ENCODE peak calls at places on chromosomes 11 and 22, in four cellular contexts. F is BE2C, N is left lung, V is cardiac fibroblast. T is an unnamed sample.

GRCh38 chr11:119728651-119729580 is at the start of gene NECTIN1:
- DNase-seq in F (peak), N (peak), V (peak), T (peak)

GRCh38 chr22:43152355-43153071 is 1.2 kb downstream of the TSPO start:
- DNase-seq in V (peak), F (peak), N (peak), T (no peak)

GRCh38 chr11:13970986-13971385 is 8.5 kb downstream of the SPON1 start:
- DNase-seq in F (no peak), V (peak), N (peak), T (no peak)

GRCh38 chr22:48236261-48236660 is 1473.8 kb downstream of the TBC1D22A start:
- DNase-seq in N (no peak), V (no peak), F (no peak), T (no peak)

GRCh38 chr11:93089474-93090102 is 108.2 kb downstream of the SLC36A4 start:
- DNase-seq in N (no peak), F (peak), V (peak), T (no peak)

GRCh38 chr11:69153661-69154060 is 2.1 kb upstream of the SMIM38 start:
- DNase-seq in V (no peak), F (no peak), N (no peak), T (no peak)

GRCh38 chr22:33697640-33698039 is 222.6 kb downstream of the LARGE1 start:
- DNase-seq in V (no peak), F (no peak), N (no peak), T (no peak)

GRCh38 chr11:16117989-16118810 is 238.1 kb downstream of the SOX6 start:
- DNase-seq in N (no peak), F (no peak), V (no peak), T (no peak)

GRCh38 chr11:69642549-69642912 is 1.6 kb downstream of the CCND1 start:
- DNase-seq in N (peak), V (no peak), F (no peak), T (peak)

GRCh38 chr11:86047275-86047991 is 21.5 kb downstream of the PICALM start:
- DNase-seq in V (peak), F (no peak), N (no peak), T (no peak)

GRCh38 chr22:23591203-23591791 is 11.2 kb upstream of the IGLL1 start:
- DNase-seq in N (no peak), F (peak), V (peak), T (peak)

GRCh38 chr22:40499187-40499753 is 128.9 kb downstream of the SGSM3 start:
- DNase-seq in F (peak), V (peak), N (no peak), T (no peak)

GRCh38 chr11:16792426-16792825 is 54.0 kb downstream of the C11orf58 start:
- DNase-seq in F (no peak), N (no peak), V (peak), T (no peak)

GRCh38 chr22:47813661-47814060 is 1051.2 kb downstream of the TBC1D22A start:
- DNase-seq in F (no peak), V (no peak), N (no peak), T (no peak)

GRCh38 chr11:125446279-125446678 is 49.8 kb downstream of the FEZ1 start:
- DNase-seq in V (no peak), N (no peak), F (no peak), T (no peak)

GRCh38 chr11:4095509-4096230 is 1.1 kb downstream of the RRM1 start:
- DNase-seq in V (peak), F (no peak), N (no peak), T (no peak)

GRCh38 chr11:69910519-69911309 is 91.5 kb upstream of the FGF3 start:
- DNase-seq in V (no peak), N (peak), F (peak), T (no peak)

GRCh38 chr11:47714554-47715081 is 551 bp downstream of the AGBL2 start:
- DNase-seq in V (peak), N (no peak), F (no peak), T (no peak)

GRCh38 chr11:83021780-83022125 is 49.9 kb downstream of the RAB30 start:
- DNase-seq in V (no peak), N (no peak), F (no peak), T (no peak)

GRCh38 chr11:10042699-10043098 is 251.3 kb downstream of the SBF2 start:
- DNase-seq in V (no peak), F (no peak), N (peak), T (no peak)

GRCh38 chr11:57432017-57432590 is 5.2 kb upstream of the SLC43A3 start:
- DNase-seq in N (no peak), F (no peak), V (no peak), T (no peak)

GRCh38 chr22:42684462-42685195 is 35.4 kb upstream of the CYB5R3 start:
- DNase-seq in F (no peak), N (no peak), V (peak), T (no peak)

GRCh38 chr11:111269146-111269868 is 23.8 kb downstream of the POU2AF2 start:
- DNase-seq in N (no peak), F (no peak), V (peak), T (no peak)

GRCh38 chr11:81574301-81574700 is 1159.4 kb downstream of the FAM181B start:
- DNase-seq in F (no peak), V (no peak), N (no peak), T (no peak)

GRCh38 chr11:6703247-6704063 is 20.3 kb upstream of the MRPL17 start:
- DNase-seq in N (no peak), F (peak), V (peak), T (peak)

GRCh38 chr11:47186076-47186936 is at the start of gene PACSIN3:
- DNase-seq in N (peak), V (peak), F (peak), T (peak)

GRCh38 chr22:19766506-19767426 is 6.2 kb downstream of the TBX1 start:
- DNase-seq in N (peak), F (no peak), V (no peak), T (peak)

GRCh38 chr11:59767212-59767611 is 12.0 kb downstream of the STX3 start:
- DNase-seq in N (no peak), F (no peak), V (no peak), T (no peak)

GRCh38 chr11:30567148-30567547 is 19.0 kb downstream of the MPPED2 start:
- DNase-seq in F (no peak), V (no peak), N (no peak), T (no peak)

GRCh38 chr11:70174846-70175764 is 28.0 kb upstream of the FADD start:
- DNase-seq in V (no peak), N (peak), F (no peak), T (peak)

GRCh38 chr22:41571786-41572185 is 11.0 kb downstream of the CSDC2 start:
- DNase-seq in V (no peak), F (no peak), N (no peak), T (no peak)

GRCh38 chr22:27625769-27626674 is 175.5 kb downstream of the MN1 start:
- DNase-seq in N (no peak), V (no peak), F (no peak), T (no peak)

GRCh38 chr11:2186669-2187266 is 15.2 kb upstream of the TH start:
- DNase-seq in F (peak), V (peak), N (no peak), T (peak)
- TF ChIP-seq CTCF in F (peak), V (peak), N (peak), T (peak)

GRCh38 chr11:54558919-54559318 is 44.9 kb downstream of the OR4C46 start:
- DNase-seq in N (no peak), F (peak), V (no peak), T (no peak)
- TF ChIP-seq CTCF in N (no peak), F (peak), V (no peak), T (no peak)

GRCh38 chr11:897226-898159 is 13.1 kb downstream of the CHID1 start:
- DNase-seq in F (no peak), N (no peak), V (no peak), T (no peak)
- TF ChIP-seq CTCF in F (no peak), N (no peak), V (no peak), T (no peak)

DNA sequence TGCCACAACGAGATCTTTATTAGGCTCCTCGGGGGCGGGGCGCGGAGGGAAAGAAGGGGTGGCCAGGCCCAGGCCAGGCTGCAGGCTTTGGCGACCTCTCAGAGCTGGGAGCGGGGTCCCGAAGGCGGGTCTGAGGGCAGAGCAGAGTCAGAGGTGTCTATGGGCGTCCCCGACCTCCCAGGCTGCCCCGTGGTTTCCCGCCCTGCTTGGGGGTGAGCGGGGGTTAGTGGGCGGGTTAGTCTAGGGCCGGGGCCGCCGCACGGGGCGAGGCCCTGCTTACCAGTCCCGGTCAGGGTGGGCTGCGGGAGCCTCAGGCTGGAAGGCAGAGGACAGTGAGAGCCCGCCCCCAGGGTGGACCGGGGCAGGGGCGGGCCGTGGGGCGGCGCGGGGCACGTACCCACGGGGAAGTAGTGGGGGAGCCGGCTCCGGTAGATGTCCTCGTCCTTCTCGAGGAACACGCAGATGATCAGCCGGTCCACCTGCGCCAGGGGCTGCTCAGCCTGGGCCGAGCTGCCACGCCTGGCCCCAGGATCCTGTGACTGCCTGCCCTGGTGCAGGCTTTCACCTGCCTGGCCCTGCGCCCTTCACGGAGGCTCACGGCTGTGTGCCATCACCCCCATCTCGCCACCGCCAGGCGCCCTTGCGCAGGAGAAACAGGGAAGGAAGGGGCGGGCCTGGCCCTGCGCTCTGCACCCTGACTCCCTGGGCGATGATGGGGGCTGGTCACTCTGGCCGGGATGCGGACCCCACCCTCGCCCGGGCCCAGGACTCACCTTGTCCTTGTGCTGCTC is 12.5 kb downstream of the OTUB1 start:
- DNase-seq in V (no peak), N (peak), F (no peak), T (peak)
- TF ChIP-seq CTCF in V (no peak), N (no peak), F (no peak), T (no peak)

GRCh38 chr11:133243832-133244231 is 288.5 kb downstream of the OPCML start:
- DNase-seq in F (no peak), V (no peak), N (no peak), T (no peak)
- TF ChIP-seq CTCF in F (no peak), V (no peak), N (no peak), T (peak)

GRCh38 chr11:76860539-76861475 is at the start of gene ACER3:
- DNase-seq in V (peak), F (peak), N (peak), T (peak)
- TF ChIP-seq CTCF in V (peak), F (peak), N (no peak), T (no peak)

DNA sequence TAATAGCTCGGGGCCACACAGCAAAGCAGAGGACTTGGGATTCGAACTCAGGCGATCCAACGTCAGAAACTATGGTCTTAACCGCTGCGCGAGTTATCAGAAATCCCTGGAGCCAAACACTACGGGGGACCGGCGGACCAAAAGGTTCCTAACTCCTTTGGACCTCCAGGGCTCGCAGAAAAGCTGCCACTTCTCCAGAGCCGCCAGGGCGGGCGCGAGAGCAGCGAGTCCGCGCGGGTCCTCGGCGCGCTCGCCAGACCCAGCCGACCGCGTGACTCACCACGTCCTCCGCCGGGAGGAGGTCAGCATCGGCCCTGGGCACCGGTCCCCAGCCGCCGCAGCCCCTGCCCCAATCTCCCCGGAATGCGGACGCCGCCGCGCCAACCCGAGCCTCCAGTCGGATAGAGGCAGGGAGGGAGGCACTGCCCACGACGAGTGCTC is 6.0 kb upstream of the ALX4 start:
- DNase-seq in N (no peak), F (no peak), V (peak), T (peak)
- TF ChIP-seq CTCF in N (no peak), F (no peak), V (no peak), T (no peak)

GRCh38 chr11:71251761-71252433 is 480 bp downstream of the SHANK2 start:
- DNase-seq in V (no peak), F (peak), N (no peak), T (peak)
- TF ChIP-seq CTCF in V (no peak), F (no peak), N (peak), T (peak)

DNA sequence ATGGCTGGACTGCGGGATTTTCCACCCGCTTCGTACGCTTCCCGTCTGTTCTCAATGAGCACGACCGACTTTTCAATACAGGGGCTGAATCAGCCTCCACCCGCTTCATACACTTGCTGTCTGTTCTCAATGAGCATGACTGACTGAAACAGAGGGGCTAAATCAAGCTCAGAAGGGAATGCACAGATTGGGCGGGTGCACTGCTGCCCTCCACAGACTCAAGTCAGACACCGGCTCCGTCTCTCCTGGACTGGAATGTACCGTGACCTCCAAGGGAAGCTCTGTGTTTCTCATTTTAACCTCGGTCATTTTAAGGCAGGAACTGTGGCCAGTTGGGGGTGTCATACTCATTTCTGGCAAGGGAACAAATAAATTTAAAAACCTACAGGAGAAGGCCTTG is 48.4 kb downstream of the BRD1 start:
- DNase-seq in V (no peak), F (no peak), N (no peak), T (no peak)
- TF ChIP-seq CTCF in V (no peak), F (no peak), N (no peak), T (no peak)

GRCh38 chr11:87425943-87426342 is 388.2 kb downstream of the TMEM135 start:
- DNase-seq in V (no peak), N (no peak), F (no peak), T (no peak)

GRCh38 chr11:87422566-87422965 is 384.8 kb downstream of the TMEM135 start:
- DNase-seq in F (no peak), V (no peak), N (no peak), T (no peak)

GRCh38 chr11:87423161-87423560 is 385.4 kb downstream of the TMEM135 start:
- DNase-seq in V (no peak), F (no peak), N (no peak), T (no peak)

GRCh38 chr11:87428266-87428665 is 390.5 kb downstream of the TMEM135 start:
- DNase-seq in V (no peak), N (no peak), F (no peak), T (no peak)

DNA sequence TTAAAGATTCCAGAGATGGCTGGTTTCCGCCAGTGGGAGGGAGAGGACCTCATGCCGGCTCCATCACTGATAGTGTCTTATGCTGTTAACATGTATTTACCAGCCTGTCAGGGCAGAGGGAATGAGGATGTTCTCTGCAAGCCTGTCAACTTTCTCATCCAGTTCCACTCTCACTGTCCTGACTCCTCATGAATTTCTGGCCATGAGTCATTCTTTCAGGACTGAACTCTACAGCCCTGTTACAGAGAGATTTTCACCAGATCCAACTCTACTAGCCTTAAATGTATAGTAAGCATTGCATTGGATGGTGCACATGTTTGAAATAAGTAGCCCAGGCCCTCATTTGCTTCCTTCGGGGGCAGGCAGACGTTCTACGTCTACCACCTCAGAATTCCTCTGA is 387.7 kb downstream of the TMEM135 start:
- DNase-seq in N (no peak), F (no peak), V (no peak), T (no peak)
- TF ChIP-seq CTCF in N (no peak), F (no peak), V (no peak), T (no peak)

T was measured in nephron progenitor cell.